ENCODE peak calls at places on chromosomes 11 and 22, in ten cellular contexts. Y is CD8-positive, alpha-beta T cell; H is cardiac muscle cell; R is coronary artery; G is suprapubic skin; B is fibroblast of lung; E is H1; F is tibial nerve; O is hepatocyte; J is brain microvascular endothelial cell. L is an unnamed sample.

GRCh38 chr11:66950113-66950535 is 8.1 kb downstream of the PC start:
- DNase-seq in Y (no peak), H (no peak), R (peak), G (peak), B (peak), E (no peak), F (no peak), O (peak), J (peak), L (peak)

GRCh38 chr11:35618497-35619029 is 303 bp downstream of the FJX1 start:
- DNase-seq in Y (no peak), H (peak), R (no peak), G (no peak), B (peak), E (no peak), F (no peak), O (peak), J (no peak), L (peak)

GRCh38 chr11:14414470-14415461 is 55.8 kb upstream of the RRAS2 start:
- DNase-seq in Y (peak), H (no peak), R (no peak), G (no peak), B (peak), E (no peak), F (no peak), O (no peak), J (no peak), L (no peak)

GRCh38 chr22:26586556-26587325 is 3.2 kb downstream of the TPST2 start:
- DNase-seq in Y (peak), H (no peak), R (no peak), G (no peak), B (no peak), E (no peak), F (no peak), O (no peak), J (no peak), L (no peak)

GRCh38 chr11:74366576-74366975 is 31.7 kb downstream of the PGM2L1 start:
- DNase-seq in Y (no peak), H (peak), R (no peak), G (no peak), B (peak), E (no peak), F (no peak), O (no peak), J (peak), L (no peak)

GRCh38 chr22:30806391-30806861 is 111.8 kb downstream of the OSBP2 start:
- DNase-seq in Y (no peak), H (peak), R (no peak), G (no peak), B (peak), E (no peak), F (no peak), O (no peak), J (peak), L (no peak)

GRCh38 chr22:27726726-27727449 is 74.7 kb downstream of the MN1 start:
- DNase-seq in Y (no peak), H (no peak), R (peak), G (peak), B (peak), E (no peak), F (no peak), O (peak), J (peak), L (no peak)

GRCh38 chr11:94424011-94424410 is 22.8 kb upstream of the GPR83 start:
- DNase-seq in Y (no peak), H (no peak), R (no peak), G (no peak), B (no peak), E (no peak), F (no peak), O (no peak), J (no peak), L (no peak)

GRCh38 chr22:23178512-23179254 is 1.6 kb upstream of the BCR start:
- DNase-seq in Y (peak), H (peak), R (no peak), G (no peak), B (peak), E (peak), F (peak), O (peak), J (peak), L (peak)

GRCh38 chr11:20626279-20626678 is 26.9 kb downstream of the SLC6A5 start:
- DNase-seq in Y (no peak), H (no peak), R (no peak), G (no peak), B (no peak), E (no peak), F (no peak), O (no peak), J (no peak), L (no peak)

GRCh38 chr11:128895505-128895904 is 4.3 kb downstream of the KCNJ5 start:
- DNase-seq in Y (no peak), H (no peak), R (no peak), G (no peak), B (no peak), E (no peak), F (no peak), O (no peak), J (no peak), L (no peak)

GRCh38 chr11:105372214-105372613 is 232.6 kb upstream of the CARD18 start:
- DNase-seq in Y (no peak), H (peak), R (no peak), G (no peak), B (no peak), E (no peak), F (no peak), O (no peak), J (no peak), L (no peak)

GRCh38 chr11:45833761-45834160 is 13.5 kb upstream of the CRY2 start:
- DNase-seq in Y (no peak), H (no peak), R (no peak), G (no peak), B (no peak), E (no peak), F (no peak), O (no peak), J (no peak), L (no peak)

GRCh38 chr22:30884211-30885000 is 84.2 kb downstream of the MORC2 start:
- DNase-seq in Y (no peak), H (no peak), R (no peak), G (no peak), B (no peak), E (no peak), F (no peak), O (no peak), J (no peak), L (no peak)

GRCh38 chr11:12963789-12964536 is 45.2 kb upstream of the RASSF10 start:
- DNase-seq in Y (peak), H (peak), R (no peak), G (peak), B (peak), E (peak), F (peak), O (peak), J (peak), L (peak)

GRCh38 chr22:49521787-49522224 is 305.9 kb downstream of the BRD1 start:
- DNase-seq in Y (no peak), H (no peak), R (no peak), G (peak), B (no peak), E (no peak), F (no peak), O (no peak), J (no peak), L (peak)

GRCh38 chr11:17012712-17013547 is 1.3 kb downstream of the PLEKHA7 start:
- DNase-seq in Y (no peak), H (peak), R (peak), G (peak), B (peak), E (no peak), F (peak), O (peak), J (peak), L (no peak)

GRCh38 chr22:43862074-43862881 is at the start of gene SULT4A1:
- DNase-seq in Y (no peak), H (peak), R (no peak), G (no peak), B (peak), E (no peak), F (no peak), O (peak), J (no peak), L (peak)

GRCh38 chr11:45609902-45610301 is 55.5 kb downstream of the CHST1 start:
- DNase-seq in Y (no peak), H (no peak), R (peak), G (no peak), B (no peak), E (no peak), F (no peak), O (no peak), J (no peak), L (no peak)

GRCh38 chr11:60511393-60511792 is 3.8 kb upstream of the MS4A13 start:
- DNase-seq in Y (no peak), H (no peak), R (no peak), G (no peak), B (no peak), E (no peak), F (no peak), O (no peak), J (no peak), L (no peak)

GRCh38 chr11:90803366-90803765 is 580.5 kb upstream of the CHORDC1 start:
- DNase-seq in Y (no peak), H (no peak), R (no peak), G (no peak), B (no peak), E (no peak), F (no peak), O (no peak), J (no peak), L (no peak)

GRCh38 chr22:49853981-49854791 is 542 bp downstream of the ZBED4 start:
- DNase-seq in Y (peak), H (peak), R (no peak), G (no peak), B (peak), E (no peak), F (no peak), O (peak), J (peak), L (peak)

GRCh38 chr22:44211946-44212930 is 31.5 kb downstream of the PARVG start:
- DNase-seq in Y (no peak), H (peak), R (peak), G (no peak), B (peak), E (no peak), F (no peak), O (no peak), J (no peak), L (peak)

GRCh38 chr22:17919276-17920144 is 104.9 kb downstream of the MICAL3 start:
- DNase-seq in Y (no peak), H (peak), R (no peak), G (no peak), B (no peak), E (no peak), F (no peak), O (no peak), J (no peak), L (no peak)

GRCh38 chr22:42388130-42388797 is 43.9 kb downstream of the NFAM1 start:
- DNase-seq in Y (no peak), H (no peak), R (no peak), G (no peak), B (no peak), E (no peak), F (no peak), O (no peak), J (no peak), L (peak)

GRCh38 chr11:73141309-73142127 is 600 bp downstream of the FCHSD2 start:
- DNase-seq in Y (peak), H (peak), R (peak), G (peak), B (peak), E (no peak), F (peak), O (peak), J (peak), L (peak)

GRCh38 chr22:27959335-27960090 is 40.5 kb upstream of the PITPNB start:
- DNase-seq in Y (no peak), H (peak), R (no peak), G (no peak), B (no peak), E (no peak), F (no peak), O (no peak), J (no peak), L (no peak)

GRCh38 chr22:17781319-17782031 is 7.2 kb upstream of the BID start:
- DNase-seq in Y (peak), H (no peak), R (no peak), G (no peak), B (peak), E (no peak), F (no peak), O (peak), J (peak), L (no peak)

GRCh38 chr11:337711-338110 is 17.1 kb upstream of the IFITM3 start:
- DNase-seq in Y (no peak), H (no peak), R (no peak), G (no peak), B (no peak), E (no peak), F (no peak), O (no peak), J (no peak), L (no peak)

GRCh38 chr11:117822031-117822521 is 2.5 kb downstream of the FXYD2 start:
- DNase-seq in Y (peak), H (peak), R (peak), G (no peak), B (no peak), E (no peak), F (peak), O (peak), J (no peak), L (peak)

GRCh38 chr11:129691154-129691553 is 124.5 kb upstream of the TMEM45B start:
- DNase-seq in Y (no peak), H (no peak), R (no peak), G (no peak), B (no peak), E (no peak), F (no peak), O (no peak), J (no peak), L (no peak)

GRCh38 chr11:28697920-28698827 is 590.0 kb downstream of the METTL15 start:
- DNase-seq in Y (no peak), H (peak), R (no peak), G (no peak), B (peak), E (peak), F (peak), O (peak), J (peak), L (peak)

GRCh38 chr11:62574363-62575057 is 819 bp upstream of the EEF1G start:
- DNase-seq in Y (no peak), H (no peak), R (no peak), G (no peak), B (no peak), E (no peak), F (no peak), O (peak), J (no peak), L (peak)

GRCh38 chr11:102494216-102494615 is 36.3 kb downstream of the MMP7 start:
- DNase-seq in Y (no peak), H (no peak), R (no peak), G (no peak), B (no peak), E (no peak), F (no peak), O (peak), J (peak), L (no peak)

GRCh38 chr11:38543311-38543710 is 1945.3 kb upstream of the RAG2 start:
- DNase-seq in Y (no peak), H (no peak), R (no peak), G (no peak), B (peak), E (no peak), F (no peak), O (no peak), J (peak), L (no peak)

GRCh38 chr11:44235765-44236201 is 74.2 kb downstream of the ALX4 start:
- DNase-seq in Y (no peak), H (no peak), R (no peak), G (no peak), B (peak), E (no peak), F (no peak), O (no peak), J (no peak), L (no peak)

GRCh38 chr11:7570938-7571337 is 57.1 kb downstream of the PPFIBP2 start:
- DNase-seq in Y (no peak), H (no peak), R (no peak), G (no peak), B (no peak), E (no peak), F (no peak), O (no peak), J (no peak), L (no peak)
- TF ChIP-seq CTCF in Y (no peak), H (no peak), R (no peak), G (no peak), B (no peak), E (no peak), F (no peak), O (peak), J (no peak), L (no peak)

DNA sequence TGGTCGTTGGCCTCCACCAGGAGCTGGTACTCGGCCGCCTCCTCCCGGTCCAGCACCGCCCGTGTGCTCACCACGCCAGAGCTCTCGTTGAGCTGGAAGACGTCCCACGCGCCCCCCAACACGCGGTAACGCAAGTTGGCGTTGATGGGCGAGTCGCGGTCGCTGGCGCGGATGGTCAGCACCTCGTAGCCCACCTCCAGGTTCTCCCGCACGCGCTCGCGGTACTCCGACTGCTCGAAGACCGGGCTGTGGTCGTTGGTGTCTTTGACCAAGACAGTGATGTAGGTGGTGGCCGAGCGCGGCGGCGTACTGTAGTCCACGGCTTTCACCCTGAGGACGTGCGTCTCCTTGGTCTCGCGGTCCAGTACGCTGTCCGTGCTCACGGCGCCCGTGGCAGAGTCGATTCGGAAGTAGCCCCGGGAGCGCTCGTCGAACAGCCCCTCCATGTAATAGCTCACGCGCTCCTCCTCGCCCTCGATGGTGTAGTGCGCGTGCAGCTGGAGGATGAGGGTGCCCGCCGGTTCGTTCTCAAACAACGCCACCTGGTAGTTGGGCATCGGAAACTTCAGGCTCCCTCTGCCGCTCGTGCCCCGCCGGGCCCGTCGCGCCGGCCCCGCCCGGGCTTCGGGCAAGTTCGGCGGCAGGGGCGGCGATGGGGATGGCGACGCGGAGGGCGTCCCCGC is 1.4 kb downstream of the CELSR1 start:
- DNase-seq in Y (no peak), H (no peak), R (no peak), G (no peak), B (no peak), E (no peak), F (no peak), O (no peak), J (no peak), L (no peak)
- H3K27ac ChIP-seq in Y (no peak), H (no peak), R (no peak), G (no peak), B (no peak), E (no peak), F (no peak), O (no peak), J (no peak), L (no peak)

DNA sequence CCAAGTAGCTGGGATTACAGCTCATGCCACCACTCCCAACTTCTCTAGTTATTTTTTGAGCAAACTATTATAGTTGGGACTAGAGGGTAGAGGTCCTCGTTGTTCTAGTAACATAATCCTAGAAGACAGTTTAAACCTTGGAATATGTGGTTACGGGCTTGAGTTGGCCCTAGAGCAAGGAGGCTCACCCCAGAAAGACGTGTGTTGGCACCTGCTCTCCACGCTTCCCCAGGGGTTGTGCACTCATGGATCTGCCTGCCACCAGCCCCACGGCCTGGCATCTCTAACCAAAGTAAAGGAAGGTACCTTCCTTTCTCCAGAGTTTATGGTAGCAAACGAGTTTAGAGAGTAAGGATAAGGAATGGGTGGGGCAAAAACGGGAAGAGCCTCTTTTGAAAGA is 79.0 kb downstream of the SCN3B start:
- DNase-seq in Y (no peak), H (no peak), R (no peak), G (no peak), B (no peak), E (no peak), F (no peak), O (no peak), J (no peak), L (no peak)
- H3K4me3 ChIP-seq in Y (no peak), H (no peak), R (no peak), G (no peak), B (no peak), E (no peak), F (no peak), O (no peak), J (no peak), L (no peak)

GRCh38 chr11:58577441-58578135 is 1.3 kb upstream of the ZFP91 start:
- DNase-seq in Y (peak), H (peak), R (no peak), G (peak), B (peak), E (no peak), F (no peak), O (peak), J (peak), L (peak)

GRCh38 chr11:58575377-58576020 is at the start of gene LPXN:
- DNase-seq in Y (peak), H (no peak), R (no peak), G (no peak), B (no peak), E (no peak), F (peak), O (no peak), J (peak), L (no peak)

GRCh38 chr11:58578136-58578634 is 678 bp upstream of the ZFP91 start:
- DNase-seq in Y (peak), H (peak), R (peak), G (peak), B (peak), E (peak), F (peak), O (peak), J (peak), L (peak)

GRCh38 chr11:58578635-58579191 is at the start of gene ZFP91:
- DNase-seq in Y (peak), H (peak), R (peak), G (peak), B (peak), E (peak), F (peak), O (peak), J (peak), L (peak)

DNA sequence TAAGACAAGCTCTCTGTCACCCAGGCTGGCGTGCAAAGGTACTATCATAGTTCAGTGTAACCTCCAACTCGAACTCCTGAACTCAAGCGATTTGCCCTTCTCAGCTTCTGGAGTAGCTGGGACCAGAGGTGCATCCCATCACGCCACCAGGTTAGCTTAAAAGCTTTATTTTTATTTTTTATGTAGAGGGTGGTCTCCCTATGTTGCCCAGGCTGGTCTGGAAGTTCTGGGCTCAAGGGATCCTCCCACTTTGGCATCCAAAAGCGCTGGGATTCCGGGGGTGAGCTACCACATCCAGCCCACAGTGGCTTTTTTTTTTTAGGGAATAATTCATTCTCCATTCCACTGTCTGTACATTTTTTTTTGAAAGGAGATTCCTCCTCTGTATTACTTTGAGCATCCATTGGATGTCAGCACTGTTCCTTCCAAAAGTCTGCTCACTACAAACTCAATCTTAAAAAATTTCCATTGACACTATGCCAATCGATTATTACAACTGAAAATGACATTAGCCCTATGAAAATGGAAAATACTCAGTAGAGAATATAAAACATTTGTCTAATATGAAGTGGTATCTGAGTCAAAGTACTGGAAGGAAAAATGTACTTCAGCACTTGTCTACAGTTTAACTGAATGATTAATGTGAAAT is 1.3 kb upstream of the LPXN start:
- DNase-seq in Y (no peak), H (no peak), R (no peak), G (no peak), B (peak), E (no peak), F (no peak), O (peak), J (peak), L (no peak)
- TF ChIP-seq CTCF in Y (peak), H (peak), R (no peak), G (peak), B (peak), E (no peak), F (peak), O (peak), J (peak), L (peak)

DNA sequence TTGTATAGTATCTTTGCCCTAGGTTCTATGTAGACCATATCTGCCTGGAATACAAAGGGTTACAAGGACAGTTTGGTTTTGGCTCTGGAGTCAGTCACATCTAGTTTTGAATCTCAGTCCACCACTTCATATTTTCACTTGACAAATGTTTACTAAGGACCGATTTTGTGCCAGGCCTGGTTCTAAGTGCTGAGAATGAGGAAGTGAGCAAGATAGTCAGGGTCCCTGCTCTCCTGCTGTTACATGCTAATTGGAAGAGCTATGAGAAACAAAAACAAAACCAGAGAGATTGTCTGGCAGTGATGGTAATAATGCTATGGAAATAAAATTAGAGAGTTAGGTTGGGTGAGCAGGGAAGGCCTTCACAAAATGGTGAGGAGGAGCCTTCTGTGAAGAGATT is 66.1 kb upstream of the ARHGAP20 start:
- DNase-seq in Y (no peak), H (no peak), R (no peak), G (no peak), B (peak), E (no peak), F (no peak), O (no peak), J (no peak), L (no peak)
- H3K27ac ChIP-seq in Y (no peak), H (no peak), R (no peak), G (peak), B (no peak), E (no peak), F (no peak), O (peak), J (no peak), L (no peak)